ENCODE peak calls at places on chromosomes 6 and 20, in ten cellular contexts. One of them, this sample, is unnamed.

GRCh38 chr6:37648465-37649330 is 49.0 kb downstream of the MDGA1 start:
- DNase-seq in NCI-H1105 treated with DMSO at 0.1 percent for 48 hours: no peak
- DNase-seq in Caki2: no peak
- DNase-seq in 8988T: no peak
- DNase-seq in posterior cingulate gyrus: no peak
- DNase-seq in NCI-H1417: peak
- DNase-seq in body of pancreas: no peak
- DNase-seq in activated CD4-positive, alpha-beta T cell treated with anti-CD3 and anti-CD28 coated beads for 36 hours: peak
- DNase-seq in pancreas: no peak
- DNase-seq in prostate gland: no peak
- DNase-seq in this sample: no peak

GRCh38 chr6:13013681-13014550 is 297.3 kb downstream of the PHACTR1 start:
- DNase-seq in NCI-H1105 treated with DMSO at 0.1 percent for 48 hours: no peak
- DNase-seq in activated CD4-positive, alpha-beta T cell treated with anti-CD3 and anti-CD28 coated beads for 36 hours: peak
- DNase-seq in 8988T: no peak
- DNase-seq in pancreas: peak
- DNase-seq in posterior cingulate gyrus: peak
- DNase-seq in prostate gland: no peak
- DNase-seq in NCI-H1417: no peak
- DNase-seq in Caki2: no peak
- DNase-seq in body of pancreas: peak
- DNase-seq in this sample: no peak

GRCh38 chr20:4740774-4741431 is 19.2 kb downstream of the PRND start:
- DNase-seq in NCI-H1105 treated with DMSO at 0.1 percent for 48 hours: peak
- DNase-seq in Caki2: peak
- DNase-seq in prostate gland: no peak
- DNase-seq in posterior cingulate gyrus: no peak
- DNase-seq in pancreas: peak
- DNase-seq in activated CD4-positive, alpha-beta T cell treated with anti-CD3 and anti-CD28 coated beads for 36 hours: peak
- DNase-seq in body of pancreas: peak
- DNase-seq in 8988T: no peak
- DNase-seq in NCI-H1417: peak
- DNase-seq in this sample: peak

GRCh38 chr6:100925756-100926155 is 44.6 kb upstream of the ASCC3 start:
- DNase-seq in NCI-H1417: no peak
- DNase-seq in prostate gland: no peak
- DNase-seq in body of pancreas: no peak
- DNase-seq in 8988T: no peak
- DNase-seq in posterior cingulate gyrus: no peak
- DNase-seq in activated CD4-positive, alpha-beta T cell treated with anti-CD3 and anti-CD28 coated beads for 36 hours: no peak
- DNase-seq in pancreas: no peak
- DNase-seq in NCI-H1105 treated with DMSO at 0.1 percent for 48 hours: no peak
- DNase-seq in Caki2: no peak
- DNase-seq in this sample: no peak

GRCh38 chr6:1606533-1607235 is 3.0 kb upstream of the FOXC1 start:
- DNase-seq in activated CD4-positive, alpha-beta T cell treated with anti-CD3 and anti-CD28 coated beads for 36 hours: peak
- DNase-seq in 8988T: no peak
- DNase-seq in Caki2: no peak
- DNase-seq in NCI-H1417: peak
- DNase-seq in NCI-H1105 treated with DMSO at 0.1 percent for 48 hours: no peak
- DNase-seq in prostate gland: no peak
- DNase-seq in pancreas: no peak
- DNase-seq in posterior cingulate gyrus: no peak
- DNase-seq in body of pancreas: no peak
- DNase-seq in this sample: no peak

GRCh38 chr6:56841751-56842150 is 113.2 kb upstream of the BEND6 start:
- DNase-seq in activated CD4-positive, alpha-beta T cell treated with anti-CD3 and anti-CD28 coated beads for 36 hours: no peak
- DNase-seq in prostate gland: no peak
- DNase-seq in posterior cingulate gyrus: no peak
- DNase-seq in NCI-H1417: no peak
- DNase-seq in pancreas: no peak
- DNase-seq in 8988T: no peak
- DNase-seq in Caki2: no peak
- DNase-seq in NCI-H1105 treated with DMSO at 0.1 percent for 48 hours: no peak
- DNase-seq in body of pancreas: no peak
- DNase-seq in this sample: no peak

GRCh38 chr6:136723780-136724179 is 68.5 kb downstream of the MAP3K5 start:
- DNase-seq in 8988T: no peak
- DNase-seq in pancreas: no peak
- DNase-seq in activated CD4-positive, alpha-beta T cell treated with anti-CD3 and anti-CD28 coated beads for 36 hours: peak
- DNase-seq in NCI-H1105 treated with DMSO at 0.1 percent for 48 hours: no peak
- DNase-seq in body of pancreas: no peak
- DNase-seq in NCI-H1417: no peak
- DNase-seq in prostate gland: no peak
- DNase-seq in posterior cingulate gyrus: no peak
- DNase-seq in Caki2: no peak
- DNase-seq in this sample: peak

GRCh38 chr20:57076951-57077350 is 189.5 kb downstream of the BMP7 start:
- DNase-seq in activated CD4-positive, alpha-beta T cell treated with anti-CD3 and anti-CD28 coated beads for 36 hours: no peak
- DNase-seq in pancreas: no peak
- DNase-seq in NCI-H1417: no peak
- DNase-seq in NCI-H1105 treated with DMSO at 0.1 percent for 48 hours: no peak
- DNase-seq in prostate gland: no peak
- DNase-seq in 8988T: no peak
- DNase-seq in Caki2: no peak
- DNase-seq in body of pancreas: no peak
- DNase-seq in posterior cingulate gyrus: no peak
- DNase-seq in this sample: no peak

GRCh38 chr6:112037783-112038216 is 16.1 kb upstream of the CCN6 start:
- DNase-seq in Caki2: peak
- DNase-seq in prostate gland: no peak
- DNase-seq in activated CD4-positive, alpha-beta T cell treated with anti-CD3 and anti-CD28 coated beads for 36 hours: peak
- DNase-seq in body of pancreas: peak
- DNase-seq in 8988T: peak
- DNase-seq in NCI-H1417: no peak
- DNase-seq in pancreas: no peak
- DNase-seq in posterior cingulate gyrus: peak
- DNase-seq in NCI-H1105 treated with DMSO at 0.1 percent for 48 hours: no peak
- DNase-seq in this sample: peak

GRCh38 chr6:114364295-114364694 is 21.5 kb upstream of the HS3ST5 start:
- DNase-seq in prostate gland: no peak
- DNase-seq in Caki2: peak
- DNase-seq in pancreas: no peak
- DNase-seq in posterior cingulate gyrus: no peak
- DNase-seq in activated CD4-positive, alpha-beta T cell treated with anti-CD3 and anti-CD28 coated beads for 36 hours: no peak
- DNase-seq in 8988T: no peak
- DNase-seq in NCI-H1417: no peak
- DNase-seq in NCI-H1105 treated with DMSO at 0.1 percent for 48 hours: no peak
- DNase-seq in body of pancreas: no peak
- DNase-seq in this sample: no peak

GRCh38 chr6:41640436-41640835 is 2.2 kb downstream of the MDFI start:
- DNase-seq in pancreas: no peak
- DNase-seq in 8988T: no peak
- DNase-seq in NCI-H1105 treated with DMSO at 0.1 percent for 48 hours: no peak
- DNase-seq in posterior cingulate gyrus: peak
- DNase-seq in body of pancreas: no peak
- DNase-seq in NCI-H1417: no peak
- DNase-seq in Caki2: no peak
- DNase-seq in activated CD4-positive, alpha-beta T cell treated with anti-CD3 and anti-CD28 coated beads for 36 hours: no peak
- DNase-seq in prostate gland: no peak
- DNase-seq in this sample: no peak

GRCh38 chr6:117992856-117993255 is 85.8 kb downstream of the SLC35F1 start:
- DNase-seq in body of pancreas: no peak
- DNase-seq in posterior cingulate gyrus: peak
- DNase-seq in 8988T: no peak
- DNase-seq in prostate gland: no peak
- DNase-seq in activated CD4-positive, alpha-beta T cell treated with anti-CD3 and anti-CD28 coated beads for 36 hours: no peak
- DNase-seq in NCI-H1105 treated with DMSO at 0.1 percent for 48 hours: peak
- DNase-seq in NCI-H1417: peak
- DNase-seq in Caki2: no peak
- DNase-seq in pancreas: no peak
- DNase-seq in this sample: peak

GRCh38 chr6:53794720-53795253 is at the start of gene LRRC1:
- DNase-seq in 8988T: peak
- DNase-seq in Caki2: peak
- DNase-seq in activated CD4-positive, alpha-beta T cell treated with anti-CD3 and anti-CD28 coated beads for 36 hours: peak
- DNase-seq in pancreas: peak
- DNase-seq in posterior cingulate gyrus: peak
- DNase-seq in NCI-H1105 treated with DMSO at 0.1 percent for 48 hours: peak
- DNase-seq in body of pancreas: peak
- DNase-seq in prostate gland: peak
- DNase-seq in NCI-H1417: peak
- DNase-seq in this sample: peak

GRCh38 chr20:47125553-47126373 is 230.7 kb downstream of the ZMYND8 start:
- DNase-seq in posterior cingulate gyrus: no peak
- DNase-seq in activated CD4-positive, alpha-beta T cell treated with anti-CD3 and anti-CD28 coated beads for 36 hours: no peak
- DNase-seq in body of pancreas: no peak
- DNase-seq in 8988T: no peak
- DNase-seq in NCI-H1105 treated with DMSO at 0.1 percent for 48 hours: peak
- DNase-seq in pancreas: no peak
- DNase-seq in NCI-H1417: no peak
- DNase-seq in Caki2: peak
- DNase-seq in prostate gland: peak
- DNase-seq in this sample: no peak

GRCh38 chr6:166005401-166005845 is 162.2 kb downstream of the TBXT start:
- DNase-seq in pancreas: peak
- DNase-seq in NCI-H1417: no peak
- DNase-seq in 8988T: no peak
- DNase-seq in activated CD4-positive, alpha-beta T cell treated with anti-CD3 and anti-CD28 coated beads for 36 hours: no peak
- DNase-seq in Caki2: no peak
- DNase-seq in prostate gland: no peak
- DNase-seq in body of pancreas: peak
- DNase-seq in posterior cingulate gyrus: peak
- DNase-seq in NCI-H1105 treated with DMSO at 0.1 percent for 48 hours: peak
- DNase-seq in this sample: no peak

GRCh38 chr20:64254156-64254555 is 1.4 kb upstream of the PCMTD2 start:
- DNase-seq in pancreas: no peak
- DNase-seq in 8988T: no peak
- DNase-seq in prostate gland: no peak
- DNase-seq in NCI-H1105 treated with DMSO at 0.1 percent for 48 hours: no peak
- DNase-seq in posterior cingulate gyrus: no peak
- DNase-seq in NCI-H1417: no peak
- DNase-seq in body of pancreas: no peak
- DNase-seq in activated CD4-positive, alpha-beta T cell treated with anti-CD3 and anti-CD28 coated beads for 36 hours: no peak
- DNase-seq in Caki2: no peak
- DNase-seq in this sample: no peak

GRCh38 chr6:41713161-41713649 is 22.2 kb downstream of the TFEB start:
- DNase-seq in NCI-H1417: no peak
- DNase-seq in activated CD4-positive, alpha-beta T cell treated with anti-CD3 and anti-CD28 coated beads for 36 hours: no peak
- DNase-seq in posterior cingulate gyrus: peak
- DNase-seq in NCI-H1105 treated with DMSO at 0.1 percent for 48 hours: no peak
- DNase-seq in prostate gland: peak
- DNase-seq in 8988T: no peak
- DNase-seq in pancreas: peak
- DNase-seq in body of pancreas: peak
- DNase-seq in Caki2: peak
- DNase-seq in this sample: peak

GRCh38 chr20:55632592-55632991 is 372.7 kb downstream of the CBLN4 start:
- DNase-seq in Caki2: no peak
- DNase-seq in body of pancreas: no peak
- DNase-seq in NCI-H1105 treated with DMSO at 0.1 percent for 48 hours: no peak
- DNase-seq in posterior cingulate gyrus: peak
- DNase-seq in prostate gland: no peak
- DNase-seq in activated CD4-positive, alpha-beta T cell treated with anti-CD3 and anti-CD28 coated beads for 36 hours: no peak
- DNase-seq in 8988T: no peak
- DNase-seq in pancreas: no peak
- DNase-seq in NCI-H1417: no peak
- DNase-seq in this sample: no peak

GRCh38 chr20:208937-209566 is 18.0 kb upstream of the DEFB129 start:
- DNase-seq in posterior cingulate gyrus: no peak
- DNase-seq in NCI-H1417: peak
- DNase-seq in body of pancreas: no peak
- DNase-seq in Caki2: peak
- DNase-seq in activated CD4-positive, alpha-beta T cell treated with anti-CD3 and anti-CD28 coated beads for 36 hours: peak
- DNase-seq in 8988T: no peak
- DNase-seq in prostate gland: peak
- DNase-seq in pancreas: no peak
- DNase-seq in NCI-H1105 treated with DMSO at 0.1 percent for 48 hours: peak
- DNase-seq in this sample: peak

GRCh38 chr6:87661016-87661415 is 41.0 kb downstream of the AKIRIN2 start:
- DNase-seq in 8988T: no peak
- DNase-seq in Caki2: no peak
- DNase-seq in NCI-H1105 treated with DMSO at 0.1 percent for 48 hours: no peak
- DNase-seq in posterior cingulate gyrus: no peak
- DNase-seq in NCI-H1417: no peak
- DNase-seq in pancreas: no peak
- DNase-seq in body of pancreas: no peak
- DNase-seq in activated CD4-positive, alpha-beta T cell treated with anti-CD3 and anti-CD28 coated beads for 36 hours: no peak
- DNase-seq in prostate gland: no peak
- DNase-seq in this sample: no peak

GRCh38 chr6:54118117-54118516 is 6.9 kb downstream of the MLIP start:
- DNase-seq in body of pancreas: no peak
- DNase-seq in NCI-H1417: no peak
- DNase-seq in 8988T: no peak
- DNase-seq in prostate gland: no peak
- DNase-seq in pancreas: no peak
- DNase-seq in posterior cingulate gyrus: no peak
- DNase-seq in NCI-H1105 treated with DMSO at 0.1 percent for 48 hours: no peak
- DNase-seq in activated CD4-positive, alpha-beta T cell treated with anti-CD3 and anti-CD28 coated beads for 36 hours: no peak
- DNase-seq in Caki2: no peak
- DNase-seq in this sample: no peak

GRCh38 chr20:10671850-10672578 is 1.8 kb downstream of the JAG1 start:
- DNase-seq in prostate gland: peak
- DNase-seq in 8988T: peak
- DNase-seq in pancreas: peak
- DNase-seq in NCI-H1417: no peak
- DNase-seq in posterior cingulate gyrus: peak
- DNase-seq in activated CD4-positive, alpha-beta T cell treated with anti-CD3 and anti-CD28 coated beads for 36 hours: peak
- DNase-seq in NCI-H1105 treated with DMSO at 0.1 percent for 48 hours: peak
- DNase-seq in Caki2: no peak
- DNase-seq in body of pancreas: peak
- DNase-seq in this sample: peak

GRCh38 chr6:108768792-108769524 is 79.3 kb upstream of the ARMC2 start:
- DNase-seq in prostate gland: no peak
- DNase-seq in 8988T: no peak
- DNase-seq in pancreas: no peak
- DNase-seq in activated CD4-positive, alpha-beta T cell treated with anti-CD3 and anti-CD28 coated beads for 36 hours: no peak
- DNase-seq in body of pancreas: peak
- DNase-seq in NCI-H1417: no peak
- DNase-seq in NCI-H1105 treated with DMSO at 0.1 percent for 48 hours: no peak
- DNase-seq in Caki2: no peak
- DNase-seq in posterior cingulate gyrus: no peak
- DNase-seq in this sample: no peak

This sample was measured in SW480.